ENCODE peak calls at places on chromosomes 5 and 9, in ten cellular contexts. V is left ventricle myocardium inferior; I is activated naive CD8-positive, alpha-beta T cell treated with anti-CD3 and anti-CD28 coated beads, Interleukin-2, amount 50 U/mL, for 24 hours; R is NCI-H460; S is renal cortical epithelial cell; K is NCI-H1417; T is uterus; H is natural killer cell; E is nephron progenitor cell; Q is NCI-H524. B is an unnamed sample.

GRCh38 chr5:170745481-170746061 is 38.0 kb upstream of the GABRP start:
- DNase-seq in I (no peak), E (peak), H (no peak), T (no peak), Q (no peak), K (no peak), R (no peak), V (peak), S (peak), B (no peak)

GRCh38 chr5:43627028-43627427 is 24.0 kb downstream of the NNT start:
- DNase-seq in V (no peak), S (peak), E (peak), H (no peak), R (peak), T (no peak), I (peak), Q (peak), K (peak), B (no peak)

GRCh38 chr9:115411516-115411915 is 293.6 kb upstream of the TNC start:
- DNase-seq in V (no peak), S (no peak), E (no peak), T (no peak), I (no peak), K (no peak), H (no peak), R (no peak), Q (no peak), B (no peak)

GRCh38 chr9:33132249-33132772 is 34.8 kb downstream of the B4GALT1 start:
- DNase-seq in K (no peak), E (no peak), Q (no peak), R (peak), V (no peak), H (no peak), S (peak), I (no peak), T (no peak), B (peak)

GRCh38 chr5:149264432-149265069 is 7.1 kb upstream of the AFAP1L1 start:
- DNase-seq in V (no peak), K (peak), I (peak), R (no peak), E (peak), Q (no peak), T (no peak), H (no peak), S (no peak), B (peak)

GRCh38 chr9:107033974-107034373 is 171.0 kb downstream of the ZNF462 start:
- DNase-seq in V (no peak), R (no peak), I (no peak), Q (no peak), T (no peak), S (no peak), E (no peak), K (no peak), H (no peak), B (no peak)

GRCh38 chr9:34253460-34253837 is 74.6 kb downstream of the UBAP1 start:
- DNase-seq in Q (no peak), V (peak), R (peak), S (peak), K (no peak), T (no peak), I (no peak), E (no peak), H (no peak), B (no peak)

GRCh38 chr5:157069949-157070348 is 11.0 kb upstream of the HAVCR1 start:
- DNase-seq in R (no peak), H (no peak), Q (no peak), V (no peak), I (no peak), K (no peak), E (no peak), S (no peak), T (no peak), B (no peak)

GRCh38 chr9:109856785-109857184 is 76.8 kb downstream of the PALM2AKAP2 start:
- DNase-seq in T (peak), V (peak), K (no peak), S (no peak), R (no peak), H (no peak), I (no peak), E (peak), Q (no peak), B (no peak)

GRCh38 chr5:95080026-95080425 is 204.9 kb downstream of the MCTP1 start:
- DNase-seq in K (no peak), S (no peak), Q (no peak), T (no peak), H (no peak), V (no peak), I (no peak), R (no peak), E (no peak), B (no peak)

GRCh38 chr5:72501475-72501874 is 5.7 kb downstream of the ZNF366 start:
- DNase-seq in R (no peak), E (no peak), S (no peak), H (no peak), K (no peak), T (no peak), Q (no peak), V (no peak), I (no peak), B (no peak)